ENCODE peak calls at places on chromosomes 6 and 20, in nine cellular contexts. S is HS-5; L is D341Med; C is stimulated activated CD4-positive, alpha-beta T cell treated with anti-CD3 and anti-CD28 coated beads, Interleukin-15, amount 100 ng/mL, for 1 hour; T is activated naive CD8-positive, alpha-beta T cell treated with anti-CD3 and anti-CD28 coated beads, Interleukin-2, amount 50 U/mL, for 24 hours; U is NCI-H510A; E is NCI-H1092; B is HEK293T; A is GM23338. N is an unnamed sample.

GRCh38 chr6:97460394-97460793 is 177.4 kb upstream of the MMS22L start:
- DNase-seq in C (no peak), L (no peak), A (no peak), S (no peak), T (no peak), E (no peak), B (no peak), U (no peak), N (no peak)

GRCh38 chr6:37210313-37210898 is 40.5 kb downstream of the PIM1 start:
- DNase-seq in C (peak; percentile 31), S (peak; percentile 49), B (peak; percentile 76), L (peak; percentile 77), U (peak; percentile 46), T (peak; percentile 82), E (peak; percentile 76), A (peak; percentile 94), N (no peak)

GRCh38 chr6:80145509-80145908 is 39.0 kb downstream of the BCKDHB start:
- DNase-seq in A (no peak), U (no peak), C (no peak), E (no peak), B (no peak), L (no peak), S (no peak), T (no peak), N (no peak)

GRCh38 chr20:35003211-35004031 is 47.8 kb downstream of the MYH7B start:
- DNase-seq in A (no peak), L (no peak), S (no peak), E (no peak), B (no peak), U (no peak), T (no peak), C (no peak), N (no peak)

GRCh38 chr20:1965520-1966278 is 28.2 kb downstream of the PDYN start:
- DNase-seq in E (peak; percentile 70), B (peak; percentile 86), S (peak; percentile 22), T (peak; percentile 92), U (no peak), L (peak; percentile 89), C (peak; percentile 85), A (peak; percentile 90), N (no peak)

GRCh38 chr6:144811140-144811539 is 526.0 kb downstream of the UTRN start:
- DNase-seq in C (no peak), B (no peak), E (no peak), L (no peak), S (no peak), A (no peak), U (no peak), T (no peak), N (no peak)

GRCh38 chr6:106556368-106556960 is 72.8 kb downstream of the RTN4IP1 start:
- DNase-seq in T (no peak), C (no peak), S (no peak), U (no peak), A (no peak), L (no peak), B (no peak), E (no peak), N (no peak)

GRCh38 chr20:23582293-23582692 is 14.0 kb upstream of the CST9L start:
- DNase-seq in T (no peak), E (no peak), L (no peak), S (no peak), A (no peak), C (no peak), B (no peak), U (no peak), N (no peak)

GRCh38 chr6:85006362-85006761 is 242.0 kb upstream of the TBX18 start:
- DNase-seq in S (no peak), A (peak; percentile 42), C (no peak), L (no peak), B (no peak), U (no peak), E (no peak), T (no peak), N (no peak)

GRCh38 chr6:132068766-132069165 is 117.6 kb upstream of the CCN2 start:
- DNase-seq in E (no peak), S (no peak), U (no peak), B (no peak), L (no peak), A (no peak), C (no peak), T (no peak), N (no peak)